ENCODE peak calls at places on chromosomes 13 and 19, in seven cellular contexts. One of them, this sample, is unnamed.

GRCh38 chr13:113902536-113902935 is 38.7 kb upstream of the GAS6 start:
- DNase-seq in left ventricle myocardium inferior: no peak
- DNase-seq in effector memory CD8-positive, alpha-beta T cell: no peak
- DNase-seq in activated CD4-positive, alpha-beta T cell treated with anti-CD3 and anti-CD28 coated beads, Interleukin-2, amount 10 ng/mL, durations not matched to agents 7 days and 5 days: no peak
- DNase-seq in ACHN: no peak
- DNase-seq in NCI-H2081: no peak
- DNase-seq in mesenteric fat pad: no peak
- DNase-seq in this sample: peak

GRCh38 chr13:110628952-110629701 is 13.8 kb downstream of the NAXD start:
- DNase-seq in left ventricle myocardium inferior: no peak
- DNase-seq in effector memory CD8-positive, alpha-beta T cell: no peak
- DNase-seq in activated CD4-positive, alpha-beta T cell treated with anti-CD3 and anti-CD28 coated beads, Interleukin-2, amount 10 ng/mL, durations not matched to agents 7 days and 5 days: no peak
- DNase-seq in ACHN: no peak
- DNase-seq in NCI-H2081: no peak
- DNase-seq in mesenteric fat pad: peak
- DNase-seq in this sample: no peak

GRCh38 chr13:48159436-48160225 is 64.7 kb upstream of the MED4 start:
- DNase-seq in left ventricle myocardium inferior: no peak
- DNase-seq in effector memory CD8-positive, alpha-beta T cell: no peak
- DNase-seq in activated CD4-positive, alpha-beta T cell treated with anti-CD3 and anti-CD28 coated beads, Interleukin-2, amount 10 ng/mL, durations not matched to agents 7 days and 5 days: no peak
- DNase-seq in ACHN: peak
- DNase-seq in NCI-H2081: no peak
- DNase-seq in mesenteric fat pad: no peak
- DNase-seq in this sample: peak

GRCh38 chr13:97111705-97112104 is 110.4 kb upstream of the MBNL2 start:
- DNase-seq in left ventricle myocardium inferior: no peak
- DNase-seq in effector memory CD8-positive, alpha-beta T cell: no peak
- DNase-seq in activated CD4-positive, alpha-beta T cell treated with anti-CD3 and anti-CD28 coated beads, Interleukin-2, amount 10 ng/mL, durations not matched to agents 7 days and 5 days: no peak
- DNase-seq in ACHN: no peak
- DNase-seq in NCI-H2081: no peak
- DNase-seq in mesenteric fat pad: no peak
- DNase-seq in this sample: no peak

GRCh38 chr13:36251528-36251927 is 37.2 kb upstream of the SOHLH2 start:
- DNase-seq in left ventricle myocardium inferior: no peak
- DNase-seq in effector memory CD8-positive, alpha-beta T cell: no peak
- DNase-seq in activated CD4-positive, alpha-beta T cell treated with anti-CD3 and anti-CD28 coated beads, Interleukin-2, amount 10 ng/mL, durations not matched to agents 7 days and 5 days: no peak
- DNase-seq in ACHN: no peak
- DNase-seq in NCI-H2081: no peak
- DNase-seq in mesenteric fat pad: no peak
- DNase-seq in this sample: peak

GRCh38 chr13:50074843-50075242 is 59.6 kb downstream of the KCNRG start:
- DNase-seq in left ventricle myocardium inferior: no peak
- DNase-seq in effector memory CD8-positive, alpha-beta T cell: no peak
- DNase-seq in activated CD4-positive, alpha-beta T cell treated with anti-CD3 and anti-CD28 coated beads, Interleukin-2, amount 10 ng/mL, durations not matched to agents 7 days and 5 days: no peak
- DNase-seq in ACHN: no peak
- DNase-seq in NCI-H2081: no peak
- DNase-seq in mesenteric fat pad: no peak
- DNase-seq in this sample: no peak

GRCh38 chr13:83221256-83221655 is 661.0 kb downstream of the SLITRK1 start:
- DNase-seq in left ventricle myocardium inferior: no peak
- DNase-seq in effector memory CD8-positive, alpha-beta T cell: no peak
- DNase-seq in activated CD4-positive, alpha-beta T cell treated with anti-CD3 and anti-CD28 coated beads, Interleukin-2, amount 10 ng/mL, durations not matched to agents 7 days and 5 days: no peak
- DNase-seq in ACHN: no peak
- DNase-seq in NCI-H2081: no peak
- DNase-seq in mesenteric fat pad: no peak
- DNase-seq in this sample: peak

GRCh38 chr13:50636007-50636704 is 207.3 kb downstream of the DLEU7 start:
- DNase-seq in left ventricle myocardium inferior: no peak
- DNase-seq in effector memory CD8-positive, alpha-beta T cell: no peak
- DNase-seq in activated CD4-positive, alpha-beta T cell treated with anti-CD3 and anti-CD28 coated beads, Interleukin-2, amount 10 ng/mL, durations not matched to agents 7 days and 5 days: no peak
- DNase-seq in ACHN: no peak
- DNase-seq in NCI-H2081: no peak
- DNase-seq in mesenteric fat pad: no peak
- DNase-seq in this sample: no peak

GRCh38 chr13:56924401-56924800 is 216.3 kb upstream of the PRR20A start:
- DNase-seq in left ventricle myocardium inferior: no peak
- DNase-seq in effector memory CD8-positive, alpha-beta T cell: no peak
- DNase-seq in activated CD4-positive, alpha-beta T cell treated with anti-CD3 and anti-CD28 coated beads, Interleukin-2, amount 10 ng/mL, durations not matched to agents 7 days and 5 days: no peak
- DNase-seq in ACHN: no peak
- DNase-seq in NCI-H2081: no peak
- DNase-seq in mesenteric fat pad: no peak
- DNase-seq in this sample: no peak

GRCh38 chr13:114079601-114080536 is 52.6 kb downstream of the RASA3 start:
- DNase-seq in left ventricle myocardium inferior: peak
- DNase-seq in effector memory CD8-positive, alpha-beta T cell: no peak
- DNase-seq in activated CD4-positive, alpha-beta T cell treated with anti-CD3 and anti-CD28 coated beads, Interleukin-2, amount 10 ng/mL, durations not matched to agents 7 days and 5 days: no peak
- DNase-seq in ACHN: no peak
- DNase-seq in NCI-H2081: no peak
- DNase-seq in mesenteric fat pad: peak
- DNase-seq in this sample: no peak

GRCh38 chr19:17488593-17489391 is 18.5 kb downstream of the SLC27A1 start:
- DNase-seq in left ventricle myocardium inferior: peak
- DNase-seq in effector memory CD8-positive, alpha-beta T cell: peak
- DNase-seq in activated CD4-positive, alpha-beta T cell treated with anti-CD3 and anti-CD28 coated beads, Interleukin-2, amount 10 ng/mL, durations not matched to agents 7 days and 5 days: no peak
- DNase-seq in ACHN: no peak
- DNase-seq in NCI-H2081: peak
- DNase-seq in mesenteric fat pad: no peak
- DNase-seq in this sample: peak

GRCh38 chr19:42433503-42434260 is 6.5 kb upstream of the LIPE start:
- DNase-seq in left ventricle myocardium inferior: peak
- DNase-seq in effector memory CD8-positive, alpha-beta T cell: peak
- DNase-seq in activated CD4-positive, alpha-beta T cell treated with anti-CD3 and anti-CD28 coated beads, Interleukin-2, amount 10 ng/mL, durations not matched to agents 7 days and 5 days: peak
- DNase-seq in ACHN: peak
- DNase-seq in NCI-H2081: no peak
- DNase-seq in mesenteric fat pad: peak
- DNase-seq in this sample: peak

GRCh38 chr19:13784731-13785452 is 10.4 kb upstream of the ZSWIM4 start:
- DNase-seq in left ventricle myocardium inferior: peak
- DNase-seq in effector memory CD8-positive, alpha-beta T cell: peak
- DNase-seq in activated CD4-positive, alpha-beta T cell treated with anti-CD3 and anti-CD28 coated beads, Interleukin-2, amount 10 ng/mL, durations not matched to agents 7 days and 5 days: peak
- DNase-seq in ACHN: peak
- DNase-seq in NCI-H2081: peak
- DNase-seq in mesenteric fat pad: no peak
- DNase-seq in this sample: peak

GRCh38 chr19:56866563-56866962 is 26.0 kb upstream of the PEG3 start:
- DNase-seq in left ventricle myocardium inferior: no peak
- DNase-seq in effector memory CD8-positive, alpha-beta T cell: no peak
- DNase-seq in activated CD4-positive, alpha-beta T cell treated with anti-CD3 and anti-CD28 coated beads, Interleukin-2, amount 10 ng/mL, durations not matched to agents 7 days and 5 days: no peak
- DNase-seq in ACHN: no peak
- DNase-seq in NCI-H2081: no peak
- DNase-seq in mesenteric fat pad: no peak
- DNase-seq in this sample: no peak

GRCh38 chr13:41837668-41838067 is 123.2 kb downstream of the VWA8 start:
- DNase-seq in left ventricle myocardium inferior: no peak
- DNase-seq in effector memory CD8-positive, alpha-beta T cell: no peak
- DNase-seq in activated CD4-positive, alpha-beta T cell treated with anti-CD3 and anti-CD28 coated beads, Interleukin-2, amount 10 ng/mL, durations not matched to agents 7 days and 5 days: no peak
- DNase-seq in ACHN: no peak
- DNase-seq in NCI-H2081: no peak
- DNase-seq in mesenteric fat pad: no peak
- DNase-seq in this sample: no peak

GRCh38 chr13:29935309-29935981 is 85.0 kb upstream of the UBL3 start:
- DNase-seq in left ventricle myocardium inferior: no peak
- DNase-seq in effector memory CD8-positive, alpha-beta T cell: peak
- DNase-seq in activated CD4-positive, alpha-beta T cell treated with anti-CD3 and anti-CD28 coated beads, Interleukin-2, amount 10 ng/mL, durations not matched to agents 7 days and 5 days: peak
- DNase-seq in ACHN: no peak
- DNase-seq in NCI-H2081: peak
- DNase-seq in mesenteric fat pad: no peak
- DNase-seq in this sample: no peak

GRCh38 chr13:28022848-28023518 is 34.5 kb upstream of the URAD start:
- DNase-seq in left ventricle myocardium inferior: no peak
- DNase-seq in effector memory CD8-positive, alpha-beta T cell: no peak
- DNase-seq in activated CD4-positive, alpha-beta T cell treated with anti-CD3 and anti-CD28 coated beads, Interleukin-2, amount 10 ng/mL, durations not matched to agents 7 days and 5 days: no peak
- DNase-seq in ACHN: no peak
- DNase-seq in NCI-H2081: no peak
- DNase-seq in mesenteric fat pad: no peak
- DNase-seq in this sample: peak

GRCh38 chr13:45521292-45521691 is 56.6 kb downstream of the COG3 start:
- DNase-seq in left ventricle myocardium inferior: no peak
- DNase-seq in effector memory CD8-positive, alpha-beta T cell: no peak
- DNase-seq in activated CD4-positive, alpha-beta T cell treated with anti-CD3 and anti-CD28 coated beads, Interleukin-2, amount 10 ng/mL, durations not matched to agents 7 days and 5 days: no peak
- DNase-seq in ACHN: no peak
- DNase-seq in NCI-H2081: no peak
- DNase-seq in mesenteric fat pad: no peak
- DNase-seq in this sample: peak

GRCh38 chr13:114024603-114025431 is 50.9 kb upstream of the C13orf46 start:
- DNase-seq in left ventricle myocardium inferior: no peak
- DNase-seq in effector memory CD8-positive, alpha-beta T cell: no peak
- DNase-seq in activated CD4-positive, alpha-beta T cell treated with anti-CD3 and anti-CD28 coated beads, Interleukin-2, amount 10 ng/mL, durations not matched to agents 7 days and 5 days: no peak
- DNase-seq in ACHN: no peak
- DNase-seq in NCI-H2081: no peak
- DNase-seq in mesenteric fat pad: no peak
- DNase-seq in this sample: no peak

GRCh38 chr19:5822181-5822844 is 17.2 kb downstream of the FUT6 start:
- DNase-seq in left ventricle myocardium inferior: no peak
- DNase-seq in effector memory CD8-positive, alpha-beta T cell: no peak
- DNase-seq in activated CD4-positive, alpha-beta T cell treated with anti-CD3 and anti-CD28 coated beads, Interleukin-2, amount 10 ng/mL, durations not matched to agents 7 days and 5 days: no peak
- DNase-seq in ACHN: no peak
- DNase-seq in NCI-H2081: no peak
- DNase-seq in mesenteric fat pad: no peak
- DNase-seq in this sample: no peak

GRCh38 chr13:32537580-32538233 is 888 bp downstream of the N4BP2L2 start:
- DNase-seq in left ventricle myocardium inferior: peak
- DNase-seq in effector memory CD8-positive, alpha-beta T cell: no peak
- DNase-seq in activated CD4-positive, alpha-beta T cell treated with anti-CD3 and anti-CD28 coated beads, Interleukin-2, amount 10 ng/mL, durations not matched to agents 7 days and 5 days: peak
- DNase-seq in ACHN: peak
- DNase-seq in NCI-H2081: no peak
- DNase-seq in mesenteric fat pad: no peak
- DNase-seq in this sample: peak

This sample was measured in GM23248.